ENCODE peak calls at places on chromosomes 12 and 14, in eight cellular contexts. Y, A, P, B, S, D, H and L are unnamed samples.

GRCh38 chr14:98187302-98187701 is 1084.7 kb downstream of the BCL11B start:
- DNase-seq in Y (no peak), A (no peak), P (no peak), B (peak; percentile 67), S (no peak), D (no peak), H (no peak), L (no peak)

GRCh38 chr14:74569826-74570591 is 42.0 kb downstream of the LTBP2 start:
- DNase-seq in Y (peak; percentile 24), A (no peak), P (no peak), B (no peak), S (peak; percentile 83), D (no peak), H (peak; percentile 65), L (no peak)

GRCh38 chr12:23493690-23494101 is 455.8 kb downstream of the SOX5 start:
- DNase-seq in Y (no peak), A (no peak), P (no peak), B (no peak), S (no peak), D (no peak), H (no peak), L (no peak)

GRCh38 chr12:108828774-108829173 is 28.6 kb downstream of the SSH1 start:
- DNase-seq in Y (peak; percentile 51), A (peak; percentile 95), P (no peak), B (no peak), S (no peak), D (no peak), H (no peak), L (no peak)

GRCh38 chr12:6250343-6250742 is 50.1 kb downstream of the CD9 start:
- DNase-seq in Y (no peak), A (no peak), P (no peak), B (no peak), S (no peak), D (peak; percentile 37), H (peak; percentile 47), L (no peak)

GRCh38 chr14:64060648-64061096 is 207.9 kb downstream of the SYNE2 start:
- DNase-seq in Y (peak; percentile 70), A (no peak), P (no peak), B (peak; percentile 33), S (peak; percentile 69), D (peak; percentile 78), H (no peak), L (no peak)

GRCh38 chr14:72830786-72831583 is 62.9 kb downstream of the DPF3 start:
- DNase-seq in Y (no peak), A (no peak), P (no peak), B (no peak), S (no peak), D (peak; percentile 53), H (no peak), L (no peak)

GRCh38 chr12:105341010-105341409 is 10.5 kb downstream of the C12orf75 start:
- DNase-seq in Y (no peak), A (peak; percentile 63), P (no peak), B (no peak), S (peak; percentile 71), D (no peak), H (no peak), L (no peak)

GRCh38 chr12:46110220-46110700 is 119.9 kb upstream of the SCAF11 start:
- DNase-seq in Y (no peak), A (no peak), P (no peak), B (no peak), S (no peak), D (no peak), H (no peak), L (no peak)

DNA sequence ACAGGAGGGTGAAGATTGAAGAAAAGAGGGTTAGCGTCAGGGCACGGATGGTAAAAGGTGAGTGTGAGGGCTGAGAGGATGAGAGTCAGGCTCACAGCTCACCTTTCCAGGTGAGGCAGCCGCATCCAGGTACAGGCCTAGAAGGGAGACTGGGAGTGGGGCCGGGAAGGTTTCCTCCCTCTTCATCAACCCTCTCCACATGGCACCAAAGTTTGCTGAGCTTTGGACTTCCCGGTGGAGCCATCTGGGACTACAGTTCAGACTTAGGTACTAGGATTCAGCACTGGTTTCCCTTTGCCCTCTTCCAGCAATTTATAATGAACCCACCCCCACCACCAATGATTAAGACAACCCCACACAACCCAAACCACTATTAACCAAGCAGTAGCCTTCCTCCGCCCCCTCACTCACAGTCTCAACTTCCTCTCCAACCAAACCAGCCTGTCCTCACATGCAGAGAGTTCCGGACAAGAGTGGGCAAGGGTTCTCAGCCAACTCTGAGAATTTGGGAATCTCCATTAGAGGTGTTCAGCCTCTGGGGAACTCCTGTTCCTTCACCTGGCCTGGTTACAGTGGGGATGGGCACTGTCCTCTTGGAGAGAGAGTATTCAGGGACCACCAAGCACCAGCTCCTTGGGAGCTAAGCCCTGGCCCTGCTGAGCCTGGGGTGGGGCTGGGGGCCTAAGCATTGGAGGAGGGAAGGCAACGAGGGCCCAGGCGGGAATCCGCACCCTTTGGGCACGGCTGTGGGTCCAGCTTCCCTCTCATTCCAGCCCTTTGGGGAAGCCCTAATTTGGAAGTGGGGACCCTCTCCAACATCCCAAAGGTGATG is 2.3 kb upstream of the HOXC4 start:
- DNase-seq in Y (no peak), A (no peak), P (no peak), B (no peak), S (no peak), D (no peak), H (no peak), L (no peak)
- H3K27me3 ChIP-seq in Y (peaks cover 88% of the 10 kb centered on the region), A (peaks cover 19% of the 10 kb centered on the region), P (peaks cover 19% of the 10 kb centered on the region), B (peaks cover 54% of the 10 kb centered on the region), S (peaks cover 8% of the 10 kb centered on the region), D (peaks cover 100% of the 10 kb centered on the region), H (no peaks in the 10 kb centered on the region), L (peaks cover 5% of the 10 kb centered on the region)

GRCh38 chr14:67239582-67239981 is 1.7 kb upstream of the PALS1 start:
- DNase-seq in Y (no peak), A (no peak), P (no peak), B (no peak), S (no peak), D (no peak), H (no peak), L (no peak)

GRCh38 chr14:67245104-67245503 is 3.9 kb downstream of the PALS1 start:
- DNase-seq in Y (no peak), A (no peak), P (no peak), B (no peak), S (no peak), D (no peak), H (no peak), L (no peak)

GRCh38 chr14:67240168-67240932 is 885 bp upstream of the PALS1 start:
- DNase-seq in Y (peak; percentile 87), A (no peak), P (peak; percentile 85), B (peak; percentile 53), S (peak; percentile 67), D (peak; percentile 28), H (peak; percentile 76), L (peak; percentile 92)

GRCh38 chr14:67240978-67241415 is 238 bp upstream of the PALS1 start:
- DNase-seq in Y (peak; percentile 98), A (peak; percentile 97), P (peak; percentile 96), B (peak; percentile 96), S (peak; percentile 98), D (peak; percentile 99), H (peak; percentile 98), L (peak; percentile 98)

DNA sequence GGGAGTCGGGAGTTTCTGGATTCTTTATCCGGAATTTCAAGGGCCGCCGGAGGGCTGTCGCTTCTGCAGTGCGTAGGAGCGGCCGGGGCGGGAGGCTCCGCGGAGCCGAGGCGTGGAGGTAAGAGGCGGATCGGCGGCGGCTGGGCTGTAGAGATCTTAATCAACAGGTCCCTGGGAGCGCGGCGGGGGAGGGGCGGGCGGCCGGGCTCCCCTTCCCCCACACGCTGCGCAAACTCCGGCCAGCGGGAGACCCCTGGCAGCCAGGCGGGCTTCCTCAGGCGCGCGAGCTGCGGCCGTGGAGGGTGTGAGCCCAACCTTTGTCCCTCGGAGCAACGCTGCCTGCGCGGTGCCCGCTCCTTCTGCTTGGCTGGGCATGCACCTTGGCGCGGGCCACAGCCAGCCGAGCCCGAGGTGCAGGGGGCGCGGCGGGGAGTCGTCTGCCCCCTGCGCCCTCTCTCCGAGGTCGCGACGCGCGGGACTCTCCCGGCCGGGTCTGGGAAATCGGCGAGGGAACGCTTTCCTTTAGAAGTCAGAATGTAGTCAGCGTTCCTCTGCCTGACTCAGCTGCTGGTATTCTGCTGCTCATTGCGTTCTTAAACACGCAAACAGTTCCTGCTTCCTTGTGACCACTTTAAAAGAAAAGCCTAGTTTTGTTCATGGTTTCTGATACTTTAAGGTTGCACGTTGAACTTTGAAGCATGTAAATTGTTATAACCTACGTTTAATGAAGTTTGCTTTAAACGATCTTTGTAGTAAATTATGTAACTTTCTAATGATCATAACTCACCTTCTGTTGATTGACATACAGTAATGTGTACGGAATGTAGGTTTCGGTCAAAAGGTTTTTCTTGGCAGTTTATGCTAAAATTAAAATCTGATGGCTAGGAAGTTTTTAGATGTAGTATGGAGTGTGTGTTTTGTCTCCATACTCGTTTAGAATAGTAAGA is at the start of gene PALS1:
- DNase-seq in Y (peak; percentile 93), A (peak; percentile 88), P (no peak), B (peak; percentile 60), S (peak; percentile 81), D (no peak), H (peak; percentile 70), L (peak; percentile 92)
- H3K4me1 ChIP-seq in Y (peaks cover 7% of the 10 kb centered on the region), A (peaks cover 2% of the 10 kb centered on the region), P (peaks cover 16% of the 10 kb centered on the region), B (peaks cover 15% of the 10 kb centered on the region), S (peaks cover 30% of the 10 kb centered on the region), D (peaks cover 11% of the 10 kb centered on the region), H (no peaks in the 10 kb centered on the region), L (peaks cover 48% of the 10 kb centered on the region)

GRCh38 chr12:71439613-71440392 is at the start of gene LGR5:
- DNase-seq in Y (peak; percentile 20), A (peak; percentile 48), P (no peak), B (no peak), S (peak; percentile 15), D (peak; percentile 87), H (peak; percentile 52), L (no peak)

GRCh38 chr12:71442567-71442931 is 3.0 kb downstream of the LGR5 start:
- DNase-seq in Y (no peak), A (no peak), P (no peak), B (no peak), S (no peak), D (no peak), H (no peak), L (no peak)

GRCh38 chr12:71440393-71441349 is 1.1 kb downstream of the LGR5 start:
- DNase-seq in Y (peak; percentile 31), A (peak; percentile 7), P (no peak), B (no peak), S (no peak), D (peak; percentile 61), H (peak; percentile 25), L (no peak)

GRCh38 chr12:71441836-71442566 is 2.4 kb downstream of the LGR5 start:
- DNase-seq in Y (no peak), A (no peak), P (no peak), B (no peak), S (no peak), D (no peak), H (no peak), L (no peak)

GRCh38 chr12:71441350-71441748 is 1.8 kb downstream of the LGR5 start:
- DNase-seq in Y (no peak), A (no peak), P (no peak), B (no peak), S (no peak), D (no peak), H (no peak), L (no peak)
- H3K27me3 ChIP-seq in Y (peaks cover 40% of the 10 kb centered on the region), A (peaks cover 27% of the 10 kb centered on the region), P (peaks cover 65% of the 10 kb centered on the region), B (peaks cover 36% of the 10 kb centered on the region), S (peaks cover 82% of the 10 kb centered on the region), D (peaks cover 82% of the 10 kb centered on the region), H (no peaks in the 10 kb centered on the region), L (peaks cover 12% of the 10 kb centered on the region)

DNA sequence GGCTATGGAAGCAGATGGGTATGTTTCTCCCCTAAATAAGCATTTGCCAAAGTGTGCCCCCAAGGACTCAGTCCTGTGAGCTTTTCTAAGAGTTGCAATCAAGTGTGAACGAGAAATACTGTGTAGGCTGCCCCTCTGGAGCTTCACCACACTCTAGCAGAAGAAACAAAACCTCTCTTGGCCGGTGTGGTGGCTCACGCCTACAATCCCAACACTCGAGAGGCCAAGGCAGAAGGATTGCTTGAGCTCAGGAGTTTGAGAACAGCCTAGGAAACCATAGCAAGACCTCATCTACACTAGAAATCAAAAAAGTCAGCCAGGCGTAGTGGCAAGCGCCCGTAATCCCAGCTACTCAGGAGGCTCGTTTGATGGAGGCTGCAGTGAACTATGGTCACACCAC is 9.8 kb downstream of the VPS37B start:
- DNase-seq in Y (no peak), A (no peak), P (no peak), B (no peak), S (no peak), D (no peak), H (no peak), L (no peak)
- H3K4me1 ChIP-seq in Y (peaks cover 33% of the 10 kb centered on the region), A (peaks cover 22% of the 10 kb centered on the region), P (peaks cover 67% of the 10 kb centered on the region), B (peaks cover 51% of the 10 kb centered on the region), S (peaks cover 71% of the 10 kb centered on the region), D (peaks cover 30% of the 10 kb centered on the region), H (peaks cover 21% of the 10 kb centered on the region), L (peaks cover 70% of the 10 kb centered on the region)